ENCODE peak calls at places on chromosomes 7 and 10, in six cellular contexts. P, I, R, H, Z and E are unnamed samples.

GRCh38 chr10:73413108-73413527 is 740 bp downstream of the ANXA7 start:
- DNase-seq in I (no peak), Z (peak; percentile 47), R (no peak), H (no peak), P (no peak), E (no peak)

GRCh38 chr10:71761105-71761511 is 12.2 kb downstream of the VSIR start:
- DNase-seq in R (no peak), Z (peak; percentile 89), I (no peak), H (no peak), P (no peak), E (no peak)

GRCh38 chr7:130453051-130453450 is 12.2 kb upstream of the CEP41 start:
- DNase-seq in Z (no peak), H (no peak), P (peak; percentile 53), I (no peak), R (no peak), E (no peak)

GRCh38 chr7:159030490-159031134 is 114.1 kb downstream of the VIPR2 start:
- DNase-seq in Z (no peak), I (peak; percentile 31), R (no peak), H (no peak), P (no peak), E (peak; percentile 93)

GRCh38 chr7:33040803-33041516 is 21.6 kb downstream of the NT5C3A start:
- DNase-seq in Z (peak; percentile 93), I (peak; percentile 38), R (no peak), P (peak; percentile 61), H (no peak), E (no peak)

GRCh38 chr7:117158941-117159705 is 163.7 kb downstream of the WNT2 start:
- DNase-seq in R (no peak), H (no peak), Z (no peak), P (peak; percentile 71), I (no peak), E (no peak)

GRCh38 chr10:48711830-48712229 is 27.2 kb downstream of the WDFY4 start:
- DNase-seq in Z (no peak), R (no peak), H (no peak), I (no peak), P (no peak), E (no peak)

GRCh38 chr10:86391236-86391840 is 24.7 kb upstream of the GRID1 start:
- DNase-seq in H (no peak), Z (no peak), R (no peak), P (no peak), I (no peak), E (no peak)

GRCh38 chr7:139389091-139389490 is 29.4 kb downstream of the LUC7L2 start:
- DNase-seq in Z (no peak), P (no peak), I (no peak), H (no peak), R (no peak), E (no peak)

GRCh38 chr7:108284349-108285017 is 154.3 kb upstream of the LAMB4 start:
- DNase-seq in R (no peak), I (no peak), H (no peak), Z (no peak), P (no peak), E (no peak)

GRCh38 chr7:46930336-46930735 is 651.6 kb downstream of the TNS3 start:
- DNase-seq in I (peak; percentile 23), P (peak; percentile 93), R (no peak), H (peak; percentile 83), Z (peak; percentile 96), E (no peak)

DNA sequence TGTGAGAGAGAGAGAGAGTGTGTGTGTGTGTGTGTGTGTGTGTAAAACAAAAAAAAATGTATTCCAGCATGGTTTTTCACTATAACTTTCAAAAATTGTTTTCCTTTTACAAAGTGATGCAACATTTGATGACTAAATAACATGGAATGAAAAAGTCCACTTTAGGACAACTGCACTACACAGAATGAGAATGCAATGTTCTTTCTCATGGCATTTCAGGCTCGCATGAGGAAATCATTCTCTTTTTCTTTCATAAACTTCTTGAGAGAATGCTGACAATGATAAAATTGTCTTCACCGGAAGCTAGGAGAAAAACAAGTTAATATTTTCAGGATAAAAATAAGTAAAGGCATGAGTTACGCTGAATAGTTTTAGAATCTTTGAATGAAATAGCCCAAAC is 53.7 kb downstream of the SLC16A12 start:
- DNase-seq in H (peak; percentile 65), R (no peak), Z (peak; percentile 83), I (peak; percentile 50), P (peak; percentile 94), E (no peak)
- H3K4me3 ChIP-seq in H (no peak overlapping the region), R (no peak overlapping the region), Z (no peak overlapping the region), I (no peak overlapping the region), P (no peak overlapping the region), E (no peak overlapping the region)

DNA sequence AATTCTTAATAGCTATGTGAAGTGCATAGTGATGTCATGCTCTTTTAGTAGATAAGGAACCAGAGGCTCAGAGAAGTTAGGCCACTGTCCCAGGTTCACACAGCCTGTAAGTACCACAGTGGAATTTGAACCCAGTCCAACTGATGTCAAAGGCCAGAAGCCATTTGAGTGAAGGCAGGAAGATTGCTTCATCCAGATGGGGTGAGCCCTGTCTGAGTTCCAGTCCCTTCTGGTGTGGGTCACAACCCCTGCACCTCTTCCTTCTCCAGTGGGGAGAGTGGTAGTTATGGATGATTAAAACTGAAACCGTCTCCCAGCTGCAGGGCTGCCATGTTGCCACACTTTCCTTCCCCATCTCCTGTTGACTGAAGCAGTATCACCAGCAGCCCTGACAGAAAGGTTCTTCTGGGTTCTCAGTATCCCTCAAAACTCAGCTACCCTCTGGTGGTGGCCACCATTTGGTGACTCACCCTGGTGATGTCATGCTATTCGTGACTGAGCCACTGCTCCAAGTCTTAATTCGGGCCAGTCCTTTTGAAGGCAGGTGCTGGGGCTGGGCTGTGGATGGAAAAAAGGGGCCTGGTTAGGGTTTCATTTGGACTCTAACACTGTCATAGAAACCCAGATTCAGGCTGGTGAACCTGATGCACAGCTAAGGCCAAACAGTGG is 1.5 kb upstream of the C10orf95 start:
- DNase-seq in R (no peak), H (no peak), Z (peak; percentile 75), P (peak; percentile 64), I (peak; percentile 53), E (no peak)
- H3K4me3 ChIP-seq in R (no peak overlapping the region), H (no peak overlapping the region), Z (no peak overlapping the region), P (no peak overlapping the region), I (no peak overlapping the region), E (no peak overlapping the region)

GRCh38 chr7:74290590-74290950 is 1.4 kb downstream of the CLIP2 start:
- DNase-seq in P (no peak), I (no peak), H (no peak), Z (no peak), R (no peak), E (no peak)

GRCh38 chr7:74290999-74291441 is 1.8 kb downstream of the CLIP2 start:
- DNase-seq in I (no peak), Z (no peak), R (no peak), H (no peak), P (no peak), E (no peak)

GRCh38 chr7:74292757-74293576 is 3.8 kb downstream of the CLIP2 start:
- DNase-seq in I (no peak), P (no peak), H (no peak), Z (no peak), R (no peak), E (no peak)

GRCh38 chr7:74289660-74290589 is 718 bp downstream of the CLIP2 start:
- DNase-seq in R (no peak), Z (no peak), I (no peak), H (no peak), P (peak; percentile 34), E (no peak)

GRCh38 chr7:74291535-74291934 is 2.3 kb downstream of the CLIP2 start:
- DNase-seq in R (no peak), H (no peak), I (no peak), P (no peak), Z (no peak), E (no peak)
- H3K4me3 ChIP-seq in R (no peak overlapping the region), H (peak overlapping the region; percentile 87), I (no peak overlapping the region), P (no peak overlapping the region), Z (no peak overlapping the region), E (no peak overlapping the region)

DNA sequence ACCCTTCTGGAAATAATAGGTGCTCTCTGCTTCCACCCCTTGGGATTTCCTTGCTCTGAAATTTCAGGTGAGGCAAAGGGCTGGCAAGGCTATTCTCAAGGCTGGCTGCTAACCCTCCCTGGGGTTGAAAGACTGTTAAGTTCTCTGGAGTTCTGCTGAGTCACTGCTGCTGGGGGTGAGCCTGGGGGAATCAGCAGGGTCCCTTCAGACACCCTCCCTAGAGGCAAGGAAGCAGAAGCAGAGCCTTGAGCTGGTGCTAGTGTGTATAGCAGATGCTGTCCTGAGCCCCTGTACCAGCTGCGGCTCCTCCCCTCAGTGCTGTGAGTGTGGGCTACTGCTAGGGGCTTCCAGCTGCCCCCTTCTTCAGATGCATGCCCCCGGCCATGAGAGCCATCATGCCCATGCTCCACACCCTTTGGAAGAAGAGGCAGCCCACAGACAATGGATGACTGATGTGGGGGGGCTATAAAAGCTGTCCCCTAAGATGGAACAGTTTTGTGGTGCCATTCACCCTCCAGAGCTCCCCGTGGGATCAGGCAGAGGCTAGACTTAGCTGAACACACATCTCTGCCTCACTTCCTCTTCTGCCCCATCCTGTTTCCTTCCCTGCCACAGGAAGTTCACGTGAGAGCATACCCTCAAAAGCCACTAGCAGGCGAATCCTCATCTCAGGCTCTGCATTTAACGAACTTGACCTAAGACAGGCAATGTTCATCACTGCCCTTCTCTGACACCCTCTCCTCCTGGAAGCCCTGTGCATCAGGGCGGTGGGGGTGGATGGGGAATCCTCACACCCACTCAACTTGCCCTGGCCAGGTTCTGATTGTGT is 91.8 kb downstream of the SH3PXD2A start:
- DNase-seq in H (no peak), I (peak; percentile 58), R (no peak), Z (no peak), P (peak; percentile 31), E (no peak)
- H3K4me3 ChIP-seq in H (no peak overlapping the region), I (no peak overlapping the region), R (no peak overlapping the region), Z (no peak overlapping the region), P (no peak overlapping the region), E (no peak overlapping the region)

GRCh38 chr10:62990126-62990525 is 143.0 kb upstream of the NRBF2 start:
- DNase-seq in H (no peak), R (no peak), I (no peak), Z (peak; percentile 15), P (peak; percentile 22), E (no peak)

GRCh38 chr10:62993121-62993520 is 140.0 kb upstream of the NRBF2 start:
- DNase-seq in P (no peak), H (no peak), R (no peak), Z (no peak), I (no peak), E (no peak)

GRCh38 chr10:62996925-62997324 is 136.2 kb upstream of the NRBF2 start:
- DNase-seq in Z (no peak), R (no peak), H (no peak), I (no peak), P (no peak), E (no peak)

DNA sequence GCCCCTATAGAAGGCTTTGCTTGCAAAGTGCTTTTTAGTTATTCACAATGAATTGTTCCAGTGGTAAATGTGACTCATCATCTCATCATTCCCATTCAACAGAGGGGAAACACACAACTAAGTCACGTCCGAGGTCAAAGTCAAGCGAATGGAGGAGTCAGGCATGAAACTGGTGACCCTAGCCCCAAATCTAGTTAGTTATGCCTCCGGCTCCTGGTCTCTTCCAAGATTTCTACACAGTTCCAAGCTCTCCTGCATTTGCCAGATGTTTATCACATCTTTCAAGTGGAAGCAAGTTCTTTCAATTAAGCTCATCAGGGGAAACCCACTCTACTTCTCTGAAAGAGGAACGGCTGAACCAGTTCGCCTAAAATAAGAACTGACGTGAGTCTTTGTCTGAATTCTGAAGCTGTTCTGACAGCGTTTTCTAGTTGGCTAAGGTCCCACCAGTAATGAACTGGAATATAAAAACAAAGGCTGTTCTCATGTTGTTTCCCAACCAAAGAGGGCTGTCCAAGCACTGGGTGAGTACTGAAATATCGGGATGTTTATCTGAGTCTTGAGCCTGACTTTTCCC is 140.9 kb upstream of the NRBF2 start:
- DNase-seq in R (no peak), H (no peak), I (no peak), Z (peak; percentile 57), P (peak; percentile 70), E (no peak)
- H3K4me3 ChIP-seq in R (no peak overlapping the region), H (no peak overlapping the region), I (no peak overlapping the region), Z (no peak overlapping the region), P (no peak overlapping the region), E (no peak overlapping the region)

GRCh38 chr10:112184379-112184778 is 814 bp upstream of the GPAM start:
- DNase-seq in I (no peak), H (no peak), P (no peak), Z (no peak), R (no peak), E (no peak)
- H3K4me3 ChIP-seq in I (peak overlapping the region; percentile 86), H (no peak overlapping the region), P (peak overlapping the region; percentile 96), Z (no peak overlapping the region), R (no peak overlapping the region), E (peak overlapping the region; percentile 76)